ENCODE peak calls at places on chromosomes 5 and 9, in seven cellular contexts. C, V, E, B, D, J and M are unnamed samples.

GRCh38 chr9:116543731-116544400 is 143.2 kb upstream of the TRIM32 start:
- DNase-seq in C (no peak), V (no peak), E (no peak), B (peak), D (no peak), J (peak), M (no peak)

GRCh38 chr5:2683720-2684119 is 67.8 kb downstream of the IRX2 start:
- DNase-seq in C (no peak), V (no peak), E (no peak), B (peak), D (peak), J (no peak), M (no peak)

GRCh38 chr5:158451203-158451982 is 592.4 kb upstream of the CLINT1 start:
- DNase-seq in C (peak), V (no peak), E (no peak), B (peak), D (peak), J (peak), M (no peak)

GRCh38 chr9:86500667-86501435 is 146.6 kb upstream of the TUT7 start:
- DNase-seq in C (no peak), V (no peak), E (no peak), B (no peak), D (peak), J (peak), M (no peak)

GRCh38 chr9:9612270-9612669 is 1000.5 kb downstream of the PTPRD start:
- DNase-seq in C (no peak), V (no peak), E (no peak), B (peak), D (no peak), J (no peak), M (peak)

GRCh38 chr5:168844566-168845296 is 265.6 kb upstream of the PANK3 start:
- DNase-seq in C (no peak), V (no peak), E (no peak), B (no peak), D (no peak), J (no peak), M (no peak)

GRCh38 chr5:40464461-40464860 is 215.3 kb upstream of the PTGER4 start:
- DNase-seq in C (no peak), V (no peak), E (no peak), B (no peak), D (no peak), J (peak), M (no peak)

GRCh38 chr5:75054110-75054930 is 2.0 kb upstream of the GCNT4 start:
- DNase-seq in C (peak), V (no peak), E (peak), B (no peak), D (peak), J (peak), M (no peak)

GRCh38 chr5:22779499-22779898 is 73.6 kb downstream of the CDH12 start:
- DNase-seq in C (no peak), V (no peak), E (no peak), B (no peak), D (no peak), J (no peak), M (no peak)

GRCh38 chr5:68443091-68443490 is 227.5 kb downstream of the PIK3R1 start:
- DNase-seq in C (no peak), V (no peak), E (no peak), B (no peak), D (no peak), J (no peak), M (no peak)

GRCh38 chr5:97297063-97297715 is 114.1 kb upstream of the RIOK2 start:
- DNase-seq in C (no peak), V (no peak), E (no peak), B (no peak), D (no peak), J (peak), M (no peak)

GRCh38 chr5:17187401-17187800 is 30.0 kb upstream of the BASP1 start:
- DNase-seq in C (no peak), V (no peak), E (no peak), B (no peak), D (peak), J (no peak), M (no peak)

GRCh38 chr5:137206030-137206715 is 293.0 kb downstream of the SPOCK1 start:
- DNase-seq in C (no peak), V (no peak), E (no peak), B (no peak), D (peak), J (no peak), M (no peak)

GRCh38 chr9:99259231-99259918 is 37.3 kb downstream of the SEC61B start:
- DNase-seq in C (peak), V (peak), E (peak), B (peak), D (no peak), J (peak), M (peak)